ENCODE peak calls at places on chromosomes 13 and 19, in five cellular contexts. I is H9, R is Peyer's patch, S is GM23338, C is heart left ventricle. X is an unnamed sample.

GRCh38 chr19:42252365-42253244 is 2.3 kb downstream of the ERF start:
- DNase-seq in S (peak; percentile 42), R (peak; percentile 56), I (no peak), C (no peak), X (no peak)

GRCh38 chr13:20713751-20714150 is 10.3 kb downstream of the IL17D start:
- DNase-seq in I (no peak), R (no peak), S (no peak), C (no peak), X (no peak)

GRCh38 chr19:46585539-46585938 is 15.6 kb upstream of the CALM3 start:
- DNase-seq in S (no peak), I (no peak), R (no peak), C (no peak), X (no peak)

GRCh38 chr13:45456196-45456972 is 8.4 kb upstream of the COG3 start:
- DNase-seq in S (no peak), I (no peak), R (no peak), C (no peak), X (no peak)

GRCh38 chr19:46350758-46351159 is 3.9 kb downstream of the PPP5C start:
- DNase-seq in S (no peak), I (no peak), R (peak; percentile 50), C (peak; percentile 61), X (no peak)

GRCh38 chr19:43759515-43759914 is 4.8 kb upstream of the SMG9 start:
- DNase-seq in S (peak; percentile 59), C (no peak), R (no peak), I (no peak), X (no peak)

GRCh38 chr13:103012611-103013010 is 53.6 kb downstream of the SLC10A2 start:
- DNase-seq in I (no peak), C (no peak), S (no peak), R (no peak), X (no peak)

GRCh38 chr13:72952529-72953141 is 106.2 kb upstream of the KLF5 start:
- DNase-seq in I (no peak), S (peak; percentile 29), R (no peak), C (no peak), X (no peak)

GRCh38 chr13:106361621-106362020 is 173.8 kb downstream of the EFNB2 start:
- DNase-seq in C (no peak), S (no peak), R (no peak), I (no peak), X (no peak)

GRCh38 chr19:1512671-1513491 is at the start of gene ADAMTSL5:
- DNase-seq in I (peak; percentile 58), S (peak; percentile 69), R (peak; percentile 86), C (peak; percentile 78), X (no peak)

GRCh38 chr13:78689011-78689410 is 30.1 kb upstream of the OBI1 start:
- DNase-seq in C (no peak), I (no peak), R (no peak), S (peak; percentile 54), X (no peak)

GRCh38 chr13:48437381-48437780 is 24.5 kb upstream of the LPAR6 start:
- DNase-seq in C (peak; percentile 82), R (no peak), S (no peak), I (no peak), X (no peak)

GRCh38 chr13:102724923-102725322 is 30.1 kb upstream of the METTL21C start:
- DNase-seq in S (no peak), I (no peak), C (no peak), R (no peak), X (no peak)

DNA sequence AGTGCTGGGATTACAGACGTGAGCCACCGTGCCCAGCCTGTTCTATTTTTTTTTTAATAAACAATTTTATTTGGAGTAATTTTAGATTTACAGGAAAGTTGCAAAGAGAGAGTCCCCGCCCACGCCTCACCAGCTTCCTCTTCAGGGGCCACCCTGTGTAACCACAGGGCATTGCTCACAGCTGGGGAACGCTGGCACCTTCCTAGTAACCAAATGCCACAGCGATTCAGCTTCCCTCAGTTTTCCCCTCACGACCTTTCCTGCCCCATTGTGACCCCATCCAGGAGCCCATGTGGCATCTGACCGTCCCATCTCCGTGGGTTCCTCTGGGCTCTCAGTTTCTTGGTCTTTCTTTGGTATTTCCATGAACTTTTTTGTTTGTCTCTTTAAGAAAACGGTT is 83.9 kb downstream of the GNG7 start:
- DNase-seq in R (no peak), I (no peak), C (peak; percentile 61), S (no peak), X (no peak)
- H3K4me1 ChIP-seq in R (peaks cover 47% of the 10 kb centered on the region), I (no peaks in the 10 kb centered on the region), C (peaks cover 7% of the 10 kb centered on the region), S (no peaks in the 10 kb centered on the region), X (peaks cover 66% of the 10 kb centered on the region)

DNA sequence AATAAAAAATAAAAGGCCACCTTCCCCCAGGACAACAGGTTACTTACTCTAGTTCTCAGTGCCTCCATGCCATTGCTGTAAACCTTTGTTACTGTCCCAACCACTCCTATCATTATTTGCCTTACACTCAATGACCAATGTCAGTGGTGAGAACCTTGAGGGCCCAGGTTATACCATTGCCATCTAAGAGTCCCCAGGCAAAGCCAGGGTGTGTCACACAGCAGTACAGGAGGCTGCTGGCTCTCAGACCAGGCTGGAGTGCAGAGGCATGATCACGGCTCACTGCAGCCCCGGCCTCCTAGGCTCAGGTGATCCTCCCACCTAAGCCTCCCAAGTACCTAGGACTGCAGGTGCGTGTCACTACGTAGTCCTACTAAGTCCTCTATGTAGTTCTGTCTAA is 6.1 kb downstream of the ELAVL1 start:
- DNase-seq in R (no peak), I (no peak), C (no peak), S (no peak), X (no peak)
- H3K4me1 ChIP-seq in R (peaks cover 15% of the 10 kb centered on the region), I (peaks cover 11% of the 10 kb centered on the region), C (peaks cover 40% of the 10 kb centered on the region), S (peaks cover 40% of the 10 kb centered on the region), X (peaks cover 23% of the 10 kb centered on the region)

GRCh38 chr19:30718728-30719127 is 346.5 kb downstream of the ZNF536 start:
- DNase-seq in R (no peak), I (no peak), S (no peak), C (no peak), X (no peak)

GRCh38 chr19:30719991-30720329 is 347.8 kb downstream of the ZNF536 start:
- DNase-seq in C (no peak), R (no peak), S (peak; percentile 51), I (peak; percentile 52), X (no peak)

GRCh38 chr19:30719189-30719990 is 347.2 kb downstream of the ZNF536 start:
- DNase-seq in R (peak; percentile 69), I (peak; percentile 41), C (peak; percentile 79), S (peak; percentile 68), X (no peak)

GRCh38 chr19:30722236-30722635 is 350.1 kb downstream of the ZNF536 start:
- DNase-seq in R (no peak), S (no peak), C (no peak), I (no peak), X (no peak)

GRCh38 chr19:30722801-30723200 is 350.6 kb downstream of the ZNF536 start:
- DNase-seq in R (no peak), S (no peak), I (no peak), C (no peak), X (no peak)
- H3K4me1 ChIP-seq in R (no peaks in the 10 kb centered on the region), S (peaks cover 14% of the 10 kb centered on the region), I (no peaks in the 10 kb centered on the region), C (peaks cover 7% of the 10 kb centered on the region), X (peaks cover 22% of the 10 kb centered on the region)

GRCh38 chr19:33450689-33451088 is 70.9 kb downstream of the PEPD start:
- DNase-seq in I (no peak), S (no peak), R (peak; percentile 15), C (no peak), X (no peak)
- H3K4me1 ChIP-seq in I (no peaks in the 10 kb centered on the region), S (no peaks in the 10 kb centered on the region), R (no peaks in the 10 kb centered on the region), C (no peaks in the 10 kb centered on the region), X (no peaks in the 10 kb centered on the region)

GRCh38 chr19:19027228-19027627 is 6.1 kb downstream of the SUGP2 start:
- DNase-seq in S (no peak), I (no peak), R (no peak), C (no peak), X (no peak)

GRCh38 chr19:19021115-19021514 is 12.2 kb downstream of the SUGP2 start:
- DNase-seq in I (no peak), S (no peak), C (no peak), R (no peak), X (no peak)

GRCh38 chr19:19026299-19026971 is 6.9 kb downstream of the SUGP2 start:
- DNase-seq in S (peak; percentile 27), I (no peak), C (no peak), R (no peak), X (no peak)

GRCh38 chr19:19022380-19022961 is 10.8 kb downstream of the SUGP2 start:
- DNase-seq in I (no peak), S (no peak), C (no peak), R (no peak), X (no peak)
- H3K4me1 ChIP-seq in I (no peaks in the 10 kb centered on the region), S (no peaks in the 10 kb centered on the region), C (no peaks in the 10 kb centered on the region), R (no peaks in the 10 kb centered on the region), X (no peaks in the 10 kb centered on the region)

GRCh38 chr19:49559443-49559842 is 20.9 kb downstream of the NOSIP start:
- DNase-seq in C (no peak), R (no peak), I (no peak), S (no peak), X (no peak)

GRCh38 chr19:49558591-49558990 is 21.8 kb downstream of the NOSIP start:
- DNase-seq in C (no peak), S (no peak), I (no peak), R (no peak), X (no peak)

GRCh38 chr19:49556412-49557398 is 23.7 kb downstream of the NOSIP start:
- DNase-seq in R (peak; percentile 66), S (peak; percentile 94), I (peak; percentile 92), C (no peak), X (no peak)

GRCh38 chr19:49555600-49556411 is 24.6 kb downstream of the NOSIP start:
- DNase-seq in R (peak; percentile 88), C (peak; percentile 39), S (peak; percentile 98), I (peak; percentile 94), X (no peak)

DNA sequence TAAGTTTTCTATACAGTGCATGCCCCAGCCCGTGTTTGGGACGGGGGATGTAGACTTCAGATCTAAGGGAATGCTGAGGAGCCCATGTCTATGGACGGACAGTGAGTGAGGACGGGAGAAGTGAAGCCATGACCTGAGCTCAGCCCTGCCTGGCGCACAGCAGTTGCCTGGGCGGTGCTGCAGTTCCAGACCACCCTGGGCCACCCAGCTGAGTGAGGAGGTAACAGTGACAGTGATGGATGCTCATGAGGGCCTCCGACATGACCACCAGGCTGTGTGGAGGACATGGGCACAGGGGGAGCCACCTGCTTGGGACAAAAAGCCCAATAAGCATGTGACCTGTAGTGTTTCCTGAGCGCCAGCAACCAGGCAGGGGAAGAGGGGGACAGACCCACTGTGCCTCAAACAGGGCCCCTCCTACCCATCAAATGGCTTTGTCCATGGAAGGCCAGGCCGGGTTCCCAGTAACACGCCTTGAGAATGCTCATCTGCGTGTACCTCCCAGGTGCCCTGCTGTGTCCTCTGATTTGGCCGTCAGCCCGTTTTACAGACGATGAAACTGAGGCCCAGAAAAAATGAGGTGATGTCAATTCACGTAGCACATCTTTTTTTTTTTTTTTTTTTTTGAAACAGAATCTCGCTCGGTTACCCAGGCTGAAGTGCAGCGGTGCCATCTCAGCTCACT is 22.6 kb downstream of the NOSIP start:
- DNase-seq in I (no peak), R (no peak), C (no peak), S (no peak), X (no peak)
- H3K4me1 ChIP-seq in I (peaks cover 2% of the 10 kb centered on the region), R (no peaks in the 10 kb centered on the region), C (peaks cover 2% of the 10 kb centered on the region), S (peaks cover 17% of the 10 kb centered on the region), X (peaks cover 15% of the 10 kb centered on the region)

X was measured in esophagus squamous epithelium.